ENCODE peak calls at places on chromosomes 7 and 10, in five cellular contexts. G is suprapubic skin; Z is CD8-positive, alpha-beta memory T cell; N is heart right ventricle; T is tibial nerve. B is an unnamed sample.

GRCh38 chr10:74096777-74097176 is 53.9 kb downstream of the AP3M1 start:
- DNase-seq in G (no peak), Z (no peak), N (no peak), T (no peak), B (no peak)

GRCh38 chr10:62025134-62025794 is 123.8 kb downstream of the ARID5B start:
- DNase-seq in G (no peak), Z (no peak), N (no peak), T (no peak), B (no peak)

GRCh38 chr10:125392140-125392539 is 231.8 kb upstream of the CTBP2 start:
- DNase-seq in G (no peak), Z (no peak), N (no peak), T (no peak), B (no peak)

GRCh38 chr10:69419096-69419760 is 2.5 kb upstream of the TACR2 start:
- DNase-seq in G (no peak), Z (no peak), N (no peak), T (no peak), B (no peak)

GRCh38 chr10:102401735-102402511 is 6.4 kb downstream of the NFKB2 start:
- DNase-seq in G (no peak), Z (no peak), N (no peak), T (no peak), B (peak)

GRCh38 chr10:59177031-59177861 is 803 bp downstream of the PHYHIPL start:
- DNase-seq in G (no peak), Z (no peak), N (peak), T (peak), B (peak)

GRCh38 chr7:12670759-12671545 is 16.5 kb upstream of the ARL4A start:
- DNase-seq in G (no peak), Z (no peak), N (no peak), T (no peak), B (no peak)

GRCh38 chr10:61899045-61899444 is 2.5 kb upstream of the ARID5B start:
- DNase-seq in G (no peak), Z (no peak), N (no peak), T (no peak), B (no peak)

GRCh38 chr7:44978511-44979366 is at the start of gene MYO1G:
- DNase-seq in G (no peak), Z (peak), N (no peak), T (no peak), B (no peak)

GRCh38 chr7:17299477-17299991 is 1.1 kb downstream of the AHR start:
- DNase-seq in G (no peak), Z (no peak), N (no peak), T (no peak), B (no peak)
- H3K27ac ChIP-seq in G (peak), Z (peak), N (peak), T (peak), B (peak)

GRCh38 chr10:29106287-29106686 is 182.6 kb upstream of the LYZL1 start:
- DNase-seq in G (no peak), Z (no peak), N (no peak), T (no peak), B (no peak)

GRCh38 chr10:29107866-29108498 is 180.9 kb upstream of the LYZL1 start:
- DNase-seq in G (no peak), Z (no peak), N (no peak), T (no peak), B (no peak)

GRCh38 chr10:29102636-29103035 is 186.2 kb upstream of the LYZL1 start:
- DNase-seq in G (no peak), Z (no peak), N (no peak), T (no peak), B (no peak)

GRCh38 chr10:29104661-29105369 is 184.1 kb upstream of the LYZL1 start:
- DNase-seq in G (no peak), Z (no peak), N (no peak), T (no peak), B (no peak)

GRCh38 chr10:29105516-29106215 is 183.2 kb upstream of the LYZL1 start:
- DNase-seq in G (no peak), Z (no peak), N (no peak), T (no peak), B (no peak)
- H3K27ac ChIP-seq in G (no peak), Z (no peak), N (no peak), T (no peak), B (no peak)

DNA sequence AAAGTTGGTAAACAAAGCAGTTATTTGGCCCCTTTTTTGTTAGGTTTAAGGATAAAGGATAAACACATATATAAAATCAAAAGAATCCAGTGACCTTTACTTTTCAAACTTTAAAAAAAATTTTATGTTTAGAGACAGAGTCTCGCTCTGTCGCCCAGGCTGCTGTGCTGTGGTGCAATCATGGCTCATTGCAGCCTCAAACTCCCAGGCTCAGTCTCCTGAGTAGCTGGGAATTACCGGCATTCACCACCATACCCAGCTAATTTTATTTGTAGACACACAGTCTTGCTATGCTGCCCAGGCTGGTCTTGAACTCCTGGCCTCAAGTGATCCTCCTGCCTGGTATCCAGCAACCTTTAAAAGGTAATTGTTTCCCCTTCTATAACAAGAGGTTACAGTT is 31.3 kb downstream of the GNA12 start:
- DNase-seq in G (no peak), Z (no peak), N (no peak), T (no peak), B (no peak)
- H3K27ac ChIP-seq in G (no peak), Z (no peak), N (peak), T (peak), B (no peak)

GRCh38 chr10:80504158-80504811 is 33.4 kb upstream of the SH2D4B start:
- DNase-seq in G (no peak), Z (no peak), N (no peak), T (no peak), B (no peak)

GRCh38 chr10:80504897-80505465 is 32.7 kb upstream of the SH2D4B start:
- DNase-seq in G (no peak), Z (no peak), N (no peak), T (no peak), B (no peak)

GRCh38 chr10:80506836-80507483 is 30.7 kb upstream of the SH2D4B start:
- DNase-seq in G (no peak), Z (no peak), N (no peak), T (no peak), B (no peak)

GRCh38 chr10:80507484-80507880 is 30.2 kb upstream of the SH2D4B start:
- DNase-seq in G (no peak), Z (no peak), N (no peak), T (no peak), B (no peak)

DNA sequence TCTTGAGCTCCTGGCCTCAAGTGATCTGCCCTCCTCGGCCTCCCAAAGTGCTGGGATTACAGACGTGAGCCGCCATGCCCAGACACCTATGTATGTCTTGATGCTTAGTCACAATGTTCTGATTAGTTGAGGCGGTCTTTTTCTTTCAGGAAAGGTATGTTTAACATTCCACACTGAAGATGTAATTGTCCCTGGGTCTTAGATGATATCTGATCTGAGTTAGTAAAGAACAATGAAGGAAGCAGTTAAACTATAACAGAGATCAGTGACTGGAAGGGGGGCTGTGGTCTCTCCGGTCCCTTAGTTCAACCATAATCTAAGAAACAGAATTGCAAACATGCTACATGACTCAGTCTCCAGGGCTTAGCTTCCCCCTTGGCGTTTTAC is 31.5 kb upstream of the SH2D4B start:
- DNase-seq in G (no peak), Z (no peak), N (no peak), T (no peak), B (peak)
- H3K27ac ChIP-seq in G (peak), Z (no peak), N (peak), T (peak), B (peak)